ENCODE peak calls at places on chromosome 5, in seven cellular contexts. One of them, this sample, is unnamed.
A peak's percentile ranks its signal among the peaks of the same experiment; 100 is the strongest.

GRCh38 chr5:138574744-138575193 is 432 bp downstream of the HSPA9 start:
- DNase-seq in body of pancreas: no peak
- DNase-seq in IMR-90: peak; percentile 24
- DNase-seq in sigmoid colon: peak; percentile 69
- DNase-seq in adrenal gland: no peak
- DNase-seq in testis: no peak
- DNase-seq in transverse colon: no peak
- DNase-seq in this sample: no peak

GRCh38 chr5:134545070-134545868 is 19.8 kb downstream of the JADE2 start:
- DNase-seq in body of pancreas: no peak
- DNase-seq in IMR-90: no peak
- DNase-seq in sigmoid colon: peak; percentile 94
- DNase-seq in adrenal gland: no peak
- DNase-seq in testis: peak; percentile 70
- DNase-seq in transverse colon: peak; percentile 49
- DNase-seq in this sample: no peak

GRCh38 chr5:132104561-132104960 is 31.0 kb downstream of the CSF2 start:
- DNase-seq in body of pancreas: no peak
- DNase-seq in IMR-90: peak; percentile 66
- DNase-seq in sigmoid colon: no peak
- DNase-seq in adrenal gland: no peak
- DNase-seq in testis: no peak
- DNase-seq in transverse colon: no peak
- DNase-seq in this sample: no peak

GRCh38 chr5:140725799-140726471 is 25.7 kb downstream of the ZMAT2 start:
- DNase-seq in body of pancreas: peak; percentile 82
- DNase-seq in IMR-90: peak; percentile 94
- DNase-seq in sigmoid colon: peak; percentile 67
- DNase-seq in adrenal gland: peak; percentile 80
- DNase-seq in testis: peak; percentile 51
- DNase-seq in transverse colon: peak; percentile 33
- DNase-seq in this sample: no peak

GRCh38 chr5:114055318-114055788 is 306.5 kb upstream of the KCNN2 start:
- DNase-seq in body of pancreas: peak; percentile 78
- DNase-seq in IMR-90: peak; percentile 64
- DNase-seq in sigmoid colon: peak; percentile 76
- DNase-seq in adrenal gland: peak; percentile 47
- DNase-seq in testis: peak; percentile 72
- DNase-seq in transverse colon: peak; percentile 17
- DNase-seq in this sample: peak; percentile 29

GRCh38 chr5:67094476-67095300 is 101.9 kb downstream of the CD180 start:
- DNase-seq in body of pancreas: no peak
- DNase-seq in IMR-90: peak; percentile 56
- DNase-seq in sigmoid colon: no peak
- DNase-seq in adrenal gland: no peak
- DNase-seq in testis: no peak
- DNase-seq in transverse colon: no peak
- DNase-seq in this sample: no peak

GRCh38 chr5:1127991-1128785 is 16.3 kb upstream of the SLC12A7 start:
- DNase-seq in body of pancreas: peak; percentile 71
- DNase-seq in IMR-90: no peak
- DNase-seq in sigmoid colon: no peak
- DNase-seq in adrenal gland: no peak
- DNase-seq in testis: peak; percentile 64
- DNase-seq in transverse colon: no peak
- DNase-seq in this sample: peak; percentile 94

GRCh38 chr5:165149439-165149838 is 1644.0 kb downstream of the MAT2B start:
- DNase-seq in body of pancreas: no peak
- DNase-seq in IMR-90: no peak
- DNase-seq in sigmoid colon: no peak
- DNase-seq in adrenal gland: no peak
- DNase-seq in testis: no peak
- DNase-seq in transverse colon: no peak
- DNase-seq in this sample: no peak

GRCh38 chr5:131810510-131811249 is 13.9 kb upstream of the FNIP1 start:
- DNase-seq in body of pancreas: no peak
- DNase-seq in IMR-90: peak; percentile 41
- DNase-seq in sigmoid colon: no peak
- DNase-seq in adrenal gland: no peak
- DNase-seq in testis: no peak
- DNase-seq in transverse colon: no peak
- DNase-seq in this sample: no peak

GRCh38 chr5:151417712-151418111 is 29.7 kb upstream of the SLC36A1 start:
- DNase-seq in body of pancreas: no peak
- DNase-seq in IMR-90: no peak
- DNase-seq in sigmoid colon: no peak
- DNase-seq in adrenal gland: no peak
- DNase-seq in testis: no peak
- DNase-seq in transverse colon: no peak
- DNase-seq in this sample: no peak
- H3K27ac ChIP-seq in body of pancreas: no peak overlapping the region
- H3K27ac ChIP-seq in IMR-90: no peak overlapping the region
- H3K27ac ChIP-seq in sigmoid colon: no peak overlapping the region
- H3K27ac ChIP-seq in adrenal gland: no peak overlapping the region
- H3K27ac ChIP-seq in testis: no peak overlapping the region
- H3K27ac ChIP-seq in transverse colon: no peak overlapping the region
- H3K27ac ChIP-seq in this sample: no peak overlapping the region

GRCh38 chr5:141877478-141878185 is 578 bp downstream of the PCDH1 start:
- DNase-seq in body of pancreas: peak; percentile 34
- DNase-seq in IMR-90: no peak
- DNase-seq in sigmoid colon: no peak
- DNase-seq in adrenal gland: no peak
- DNase-seq in testis: peak; percentile 23
- DNase-seq in transverse colon: peak; percentile 48
- DNase-seq in this sample: peak; percentile 48
- TF ChIP-seq POLR2A in body of pancreas: no peak
- TF ChIP-seq POLR2A in IMR-90: no peak
- TF ChIP-seq POLR2A in sigmoid colon: no peak
- TF ChIP-seq POLR2A in adrenal gland: no peak
- TF ChIP-seq POLR2A in testis: no peak
- TF ChIP-seq POLR2A in transverse colon: no peak
- TF ChIP-seq POLR2A in this sample: no peak

GRCh38 chr5:83377131-83377865 is 94.2 kb upstream of the VCAN start:
- DNase-seq in body of pancreas: no peak
- DNase-seq in IMR-90: peak; percentile 92
- DNase-seq in sigmoid colon: no peak
- DNase-seq in adrenal gland: no peak
- DNase-seq in testis: no peak
- DNase-seq in transverse colon: no peak
- DNase-seq in this sample: no peak

GRCh38 chr5:83374547-83374946 is 97.0 kb upstream of the VCAN start:
- DNase-seq in body of pancreas: no peak
- DNase-seq in IMR-90: peak; percentile 67
- DNase-seq in sigmoid colon: peak; percentile 64
- DNase-seq in adrenal gland: no peak
- DNase-seq in testis: no peak
- DNase-seq in transverse colon: no peak
- DNase-seq in this sample: no peak

GRCh38 chr5:83378624-83379259 is 92.8 kb upstream of the VCAN start:
- DNase-seq in body of pancreas: no peak
- DNase-seq in IMR-90: no peak
- DNase-seq in sigmoid colon: no peak
- DNase-seq in adrenal gland: no peak
- DNase-seq in testis: no peak
- DNase-seq in transverse colon: no peak
- DNase-seq in this sample: no peak

GRCh38 chr5:83376461-83376860 is 95.1 kb upstream of the VCAN start:
- DNase-seq in body of pancreas: no peak
- DNase-seq in IMR-90: no peak
- DNase-seq in sigmoid colon: no peak
- DNase-seq in adrenal gland: no peak
- DNase-seq in testis: no peak
- DNase-seq in transverse colon: no peak
- DNase-seq in this sample: no peak

DNA sequence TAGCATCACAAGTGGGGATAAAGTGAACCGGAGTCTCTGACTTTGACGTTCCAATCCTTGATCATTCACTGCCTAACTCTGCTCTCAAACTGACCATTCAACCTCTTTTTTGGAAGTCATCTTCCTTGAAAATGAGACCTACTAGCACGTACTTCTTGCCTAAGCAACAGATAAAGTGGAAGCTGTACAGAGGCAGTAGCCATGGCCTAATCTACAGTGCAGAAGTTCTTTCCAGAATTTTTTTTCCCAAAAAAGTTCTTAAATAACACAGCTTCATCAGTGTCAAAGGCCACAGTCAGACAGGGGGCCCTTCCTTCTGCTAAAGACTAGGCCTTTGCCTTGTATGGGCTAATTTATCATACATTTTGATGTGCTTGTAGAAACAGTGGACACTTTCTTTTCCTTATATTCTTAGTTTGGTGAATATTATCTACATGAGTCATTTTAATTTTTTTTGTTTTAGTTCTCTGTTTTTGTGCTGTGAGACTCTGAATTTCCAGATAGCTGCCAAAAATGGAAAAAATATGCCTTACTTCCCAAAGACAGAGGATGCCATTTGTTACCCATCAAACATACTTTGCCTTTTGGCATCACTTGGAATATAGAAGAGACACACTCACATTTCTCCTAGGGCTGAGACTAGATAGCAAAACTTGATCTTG is 96.4 kb upstream of the VCAN start:
- DNase-seq in body of pancreas: no peak
- DNase-seq in IMR-90: peak; percentile 10
- DNase-seq in sigmoid colon: no peak
- DNase-seq in adrenal gland: no peak
- DNase-seq in testis: no peak
- DNase-seq in transverse colon: no peak
- DNase-seq in this sample: no peak
- H3K27ac ChIP-seq in body of pancreas: no peak overlapping the region
- H3K27ac ChIP-seq in IMR-90: no peak overlapping the region
- H3K27ac ChIP-seq in sigmoid colon: no peak overlapping the region
- H3K27ac ChIP-seq in adrenal gland: no peak overlapping the region
- H3K27ac ChIP-seq in testis: no peak overlapping the region
- H3K27ac ChIP-seq in transverse colon: no peak overlapping the region
- H3K27ac ChIP-seq in this sample: no peak overlapping the region

GRCh38 chr5:179820483-179821297 is at the start of gene SQSTM1:
- DNase-seq in body of pancreas: peak; percentile 86
- DNase-seq in IMR-90: peak; percentile 74
- DNase-seq in sigmoid colon: peak; percentile 91
- DNase-seq in adrenal gland: peak; percentile 90
- DNase-seq in testis: peak; percentile 83
- DNase-seq in transverse colon: peak; percentile 88
- DNase-seq in this sample: peak; percentile 91
- TF ChIP-seq POLR2A in body of pancreas: peak; percentile 99
- TF ChIP-seq POLR2A in IMR-90: peak; percentile 99
- TF ChIP-seq POLR2A in sigmoid colon: peak; percentile 92
- TF ChIP-seq POLR2A in adrenal gland: peak; percentile 100
- TF ChIP-seq POLR2A in testis: peak; percentile 96
- TF ChIP-seq POLR2A in transverse colon: peak; percentile 99
- TF ChIP-seq POLR2A in this sample: peak; percentile 99

DNA sequence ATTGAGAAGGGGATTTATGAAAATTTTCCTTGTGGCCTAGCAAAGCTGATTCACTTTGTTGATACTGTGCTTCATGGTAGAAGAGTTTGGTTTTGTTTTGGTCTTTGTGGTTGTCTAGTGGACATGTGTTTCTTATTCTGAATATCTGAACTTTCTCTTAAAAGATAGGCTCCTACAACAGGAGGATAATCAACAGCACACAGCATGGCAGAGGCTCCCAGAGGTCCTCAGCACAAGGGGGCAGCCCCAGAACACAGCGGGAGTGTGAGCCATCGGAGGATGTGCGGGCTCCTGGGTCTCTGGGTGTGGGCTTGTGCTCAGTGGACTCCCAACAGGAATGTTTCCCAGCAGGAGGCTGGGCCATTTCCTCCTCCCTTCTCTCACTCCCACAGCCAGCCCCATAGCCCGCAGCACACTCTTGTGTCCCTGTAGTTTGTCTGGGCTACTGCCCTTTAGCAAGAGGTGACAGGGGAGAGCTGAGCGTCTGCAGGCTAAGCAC is 164.3 kb upstream of the OTULINL start:
- DNase-seq in body of pancreas: no peak
- DNase-seq in IMR-90: peak; percentile 71
- DNase-seq in sigmoid colon: no peak
- DNase-seq in adrenal gland: no peak
- DNase-seq in testis: peak; percentile 40
- DNase-seq in transverse colon: no peak
- DNase-seq in this sample: no peak
- H3K27ac ChIP-seq in body of pancreas: no peak overlapping the region
- H3K27ac ChIP-seq in IMR-90: peak overlapping the region; percentile 58
- H3K27ac ChIP-seq in sigmoid colon: peak overlapping the region; percentile 51
- H3K27ac ChIP-seq in adrenal gland: peak overlapping the region; percentile 62
- H3K27ac ChIP-seq in testis: peak overlapping the region; percentile 64
- H3K27ac ChIP-seq in transverse colon: peak overlapping the region; percentile 33
- H3K27ac ChIP-seq in this sample: no peak overlapping the region

GRCh38 chr5:176810084-176810597 is at the start of gene UNC5A:
- DNase-seq in body of pancreas: peak; percentile 21
- DNase-seq in IMR-90: peak; percentile 17
- DNase-seq in sigmoid colon: no peak
- DNase-seq in adrenal gland: peak; percentile 42
- DNase-seq in testis: peak; percentile 39
- DNase-seq in transverse colon: peak; percentile 18
- DNase-seq in this sample: no peak
- TF ChIP-seq POLR2A in body of pancreas: no peak
- TF ChIP-seq POLR2A in IMR-90: no peak
- TF ChIP-seq POLR2A in sigmoid colon: no peak
- TF ChIP-seq POLR2A in adrenal gland: no peak
- TF ChIP-seq POLR2A in testis: no peak
- TF ChIP-seq POLR2A in transverse colon: no peak
- TF ChIP-seq POLR2A in this sample: no peak

GRCh38 chr5:101160002-101160401 is 256.9 kb upstream of the ST8SIA4 start:
- DNase-seq in body of pancreas: no peak
- DNase-seq in IMR-90: no peak
- DNase-seq in sigmoid colon: no peak
- DNase-seq in adrenal gland: no peak
- DNase-seq in testis: no peak
- DNase-seq in transverse colon: no peak
- DNase-seq in this sample: no peak

GRCh38 chr5:101163088-101163487 is 260.0 kb upstream of the ST8SIA4 start:
- DNase-seq in body of pancreas: no peak
- DNase-seq in IMR-90: no peak
- DNase-seq in sigmoid colon: no peak
- DNase-seq in adrenal gland: no peak
- DNase-seq in testis: no peak
- DNase-seq in transverse colon: no peak
- DNase-seq in this sample: no peak
- H3K27ac ChIP-seq in body of pancreas: no peak overlapping the region
- H3K27ac ChIP-seq in IMR-90: no peak overlapping the region
- H3K27ac ChIP-seq in sigmoid colon: no peak overlapping the region
- H3K27ac ChIP-seq in adrenal gland: no peak overlapping the region
- H3K27ac ChIP-seq in testis: no peak overlapping the region
- H3K27ac ChIP-seq in transverse colon: no peak overlapping the region
- H3K27ac ChIP-seq in this sample: no peak overlapping the region

GRCh38 chr5:143384865-143385657 is 18.4 kb downstream of the NR3C1 start:
- DNase-seq in body of pancreas: no peak
- DNase-seq in IMR-90: no peak
- DNase-seq in sigmoid colon: no peak
- DNase-seq in adrenal gland: no peak
- DNase-seq in testis: no peak
- DNase-seq in transverse colon: no peak
- DNase-seq in this sample: no peak
- TF ChIP-seq POLR2A in body of pancreas: no peak
- TF ChIP-seq POLR2A in IMR-90: no peak
- TF ChIP-seq POLR2A in sigmoid colon: no peak
- TF ChIP-seq POLR2A in adrenal gland: no peak
- TF ChIP-seq POLR2A in testis: no peak
- TF ChIP-seq POLR2A in transverse colon: no peak
- TF ChIP-seq POLR2A in this sample: no peak

DNA sequence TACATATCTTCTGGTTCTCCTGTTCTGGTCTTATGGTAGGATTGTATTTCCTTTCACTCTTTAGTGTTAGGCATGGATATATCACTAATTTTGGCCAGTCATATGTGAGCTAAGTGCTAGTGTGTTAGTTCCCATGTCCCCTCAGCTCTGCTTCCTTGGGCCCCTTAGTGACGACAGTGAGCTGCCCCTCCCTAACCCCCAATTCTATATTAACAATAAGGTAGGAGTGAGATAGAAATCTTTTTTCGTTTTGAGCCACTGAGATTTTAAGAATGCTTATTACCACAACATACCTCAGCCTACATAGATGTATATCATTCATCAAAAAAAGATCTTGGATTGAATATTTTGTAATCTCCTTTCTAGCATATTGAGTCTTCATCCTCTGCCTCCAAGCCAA is 100.5 kb downstream of the PARP8 start:
- DNase-seq in body of pancreas: no peak
- DNase-seq in IMR-90: no peak
- DNase-seq in sigmoid colon: no peak
- DNase-seq in adrenal gland: no peak
- DNase-seq in testis: no peak
- DNase-seq in transverse colon: no peak
- DNase-seq in this sample: no peak
- H3K27ac ChIP-seq in body of pancreas: no peak overlapping the region
- H3K27ac ChIP-seq in IMR-90: no peak overlapping the region
- H3K27ac ChIP-seq in sigmoid colon: no peak overlapping the region
- H3K27ac ChIP-seq in adrenal gland: no peak overlapping the region
- H3K27ac ChIP-seq in testis: no peak overlapping the region
- H3K27ac ChIP-seq in transverse colon: no peak overlapping the region
- H3K27ac ChIP-seq in this sample: no peak overlapping the region